ENCODE peak calls at places on chromosomes 5 and 9, in five cellular contexts. A is neural progenitor cell, S is pancreas, T is transverse colon, R is heart left ventricle. G is an unnamed sample.

GRCh38 chr5:3181641-3182040 is 414.0 kb upstream of the IRX1 start:
- DNase-seq in A (peak; percentile 74), S (no peak), T (no peak), R (no peak), G (no peak)

GRCh38 chr9:83505282-83505681 is 32.9 kb downstream of the FRMD3 start:
- DNase-seq in A (peak; percentile 28), S (no peak), T (no peak), R (no peak), G (no peak)

GRCh38 chr5:136035837-136036236 is 7.0 kb downstream of the TGFBI start:
- DNase-seq in A (no peak), S (no peak), T (no peak), R (no peak), G (no peak)

GRCh38 chr5:42840842-42841574 is 29.3 kb upstream of the SELENOP start:
- DNase-seq in A (no peak), S (no peak), T (no peak), R (no peak), G (no peak)

GRCh38 chr5:141823056-141823455 is 55.2 kb downstream of the PCDH1 start:
- DNase-seq in A (no peak), S (no peak), T (no peak), R (no peak), G (no peak)

GRCh38 chr9:14674630-14675029 is 18.6 kb downstream of the ZDHHC21 start:
- DNase-seq in A (no peak), S (no peak), T (no peak), R (no peak), G (no peak)

GRCh38 chr9:124455820-124456219 is 5.6 kb downstream of the ADGRD2 start:
- DNase-seq in A (no peak), S (no peak), T (no peak), R (no peak), G (no peak)

GRCh38 chr9:33765411-33765810 is 29.9 kb upstream of the PRSS3 start:
- DNase-seq in A (no peak), S (no peak), T (no peak), R (no peak), G (no peak)

GRCh38 chr9:95025213-95026170 is 292.0 kb downstream of the FANCC start:
- DNase-seq in A (peak; percentile 31), S (peak; percentile 85), T (peak; percentile 62), R (peak; percentile 83), G (peak; percentile 68)

GRCh38 chr5:148697177-148697820 is 43.0 kb upstream of the HTR4 start:
- DNase-seq in A (no peak), S (no peak), T (no peak), R (no peak), G (no peak)

GRCh38 chr9:112029921-112030444 is 133.4 kb downstream of the UGCG start:
- DNase-seq in A (peak; percentile 19), S (no peak), T (no peak), R (no peak), G (no peak)

GRCh38 chr9:37105169-37105750 is 15.1 kb upstream of the ZCCHC7 start:
- DNase-seq in A (no peak), S (no peak), T (no peak), R (no peak), G (no peak)

GRCh38 chr5:2136728-2137333 is 254.1 kb upstream of the IRX4 start:
- DNase-seq in A (no peak), S (no peak), T (no peak), R (no peak), G (no peak)

GRCh38 chr5:177313561-177314259 is 2.0 kb upstream of the MXD3 start:
- DNase-seq in A (no peak), S (no peak), T (no peak), R (no peak), G (no peak)

GRCh38 chr9:97636903-97637302 is 3.3 kb downstream of the NCBP1 start:
- DNase-seq in A (no peak), S (no peak), T (no peak), R (no peak), G (no peak)

GRCh38 chr5:57066921-57067914 is 106.6 kb upstream of the GPBP1 start:
- DNase-seq in A (no peak), S (no peak), T (no peak), R (no peak), G (no peak)

GRCh38 chr9:80218336-80218735 is 646.6 kb downstream of the TLE4 start:
- DNase-seq in A (no peak), S (no peak), T (no peak), R (no peak), G (no peak)

GRCh38 chr5:172437445-172438303 is 16.7 kb downstream of the SH3PXD2B start:
- DNase-seq in A (no peak), S (peak; percentile 75), T (peak; percentile 48), R (peak; percentile 84), G (peak; percentile 74)

GRCh38 chr5:118033686-118034338 is 954.5 kb downstream of the DTWD2 start:
- DNase-seq in A (no peak), S (peak; percentile 20), T (no peak), R (no peak), G (no peak)

GRCh38 chr9:112378441-112379176 is 1.3 kb upstream of the HSDL2 start:
- DNase-seq in A (no peak), S (no peak), T (peak; percentile 40), R (no peak), G (peak; percentile 53)

GRCh38 chr9:2083552-2083951 is 68.4 kb downstream of the SMARCA2 start:
- DNase-seq in A (no peak), S (no peak), T (no peak), R (no peak), G (no peak)

GRCh38 chr9:120730661-120731514 is 16.6 kb upstream of the MEGF9 start:
- DNase-seq in A (peak; percentile 75), S (no peak), T (no peak), R (no peak), G (peak; percentile 24)

GRCh38 chr5:176560364-176560763 is 11.2 kb downstream of the CDHR2 start:
- DNase-seq in A (no peak), S (no peak), T (no peak), R (no peak), G (no peak)

GRCh38 chr5:116806879-116807278 is 232.3 kb upstream of the SEMA6A start:
- DNase-seq in A (no peak), S (no peak), T (no peak), R (no peak), G (no peak)

GRCh38 chr5:35438786-35439185 is 178.9 kb upstream of the SPEF2 start:
- DNase-seq in A (no peak), S (no peak), T (no peak), R (no peak), G (no peak)

GRCh38 chr9:73116030-73116429 is 35.6 kb upstream of the ANXA1 start:
- DNase-seq in A (no peak), S (no peak), T (no peak), R (no peak), G (no peak)

GRCh38 chr5:120449501-120449900 is 14.6 kb upstream of the PRR16 start:
- DNase-seq in A (no peak), S (no peak), T (no peak), R (no peak), G (no peak)

GRCh38 chr5:16702964-16703363 is 86.2 kb upstream of the RETREG1 start:
- DNase-seq in A (peak; percentile 48), S (no peak), T (no peak), R (no peak), G (no peak)
- H3K27ac ChIP-seq in A (peak overlapping the region; percentile 94), S (no peak overlapping the region), T (no peak overlapping the region), R (no peak overlapping the region), G (no peak overlapping the region)

DNA sequence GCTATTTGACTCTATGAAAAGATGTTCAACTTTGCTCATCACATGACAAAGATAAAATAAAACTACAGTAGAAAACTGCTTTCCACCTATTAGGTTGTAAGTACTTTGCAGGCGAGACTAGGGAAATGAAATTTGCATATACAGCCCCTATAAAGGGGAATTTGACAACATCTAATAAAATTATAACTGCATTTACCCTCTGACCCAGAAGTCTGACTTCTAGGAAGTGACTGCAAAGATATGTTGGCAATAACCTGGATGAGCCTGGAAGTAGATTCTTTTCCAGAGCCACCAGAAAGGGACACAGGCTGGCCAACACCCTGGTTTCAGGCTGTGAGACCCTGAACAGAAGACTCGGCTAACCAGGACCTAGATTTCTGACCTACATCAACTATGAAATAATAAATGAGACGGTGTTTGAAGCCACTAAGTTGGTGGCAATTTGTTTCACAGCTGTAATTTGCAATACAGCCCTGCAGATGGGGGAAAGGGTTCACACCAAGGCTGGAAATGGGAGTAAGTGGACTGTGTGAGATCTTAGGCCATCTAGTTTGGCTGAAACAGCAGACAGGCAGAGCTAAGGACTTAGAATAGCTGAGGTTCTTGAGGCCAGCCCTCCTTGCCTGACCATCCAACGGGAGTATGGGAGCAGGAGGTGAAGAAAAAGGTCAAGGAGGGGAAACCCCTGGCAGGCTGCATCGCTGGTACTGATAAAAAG is 106.6 kb downstream of the SIL1 start:
- DNase-seq in A (peak; percentile 18), S (no peak), T (peak; percentile 17), R (no peak), G (no peak)
- TF ChIP-seq CTCF in A (peak; percentile 12), S (no peak), T (peak; percentile 33), R (peak; percentile 42), G (peak; percentile 37)

DNA sequence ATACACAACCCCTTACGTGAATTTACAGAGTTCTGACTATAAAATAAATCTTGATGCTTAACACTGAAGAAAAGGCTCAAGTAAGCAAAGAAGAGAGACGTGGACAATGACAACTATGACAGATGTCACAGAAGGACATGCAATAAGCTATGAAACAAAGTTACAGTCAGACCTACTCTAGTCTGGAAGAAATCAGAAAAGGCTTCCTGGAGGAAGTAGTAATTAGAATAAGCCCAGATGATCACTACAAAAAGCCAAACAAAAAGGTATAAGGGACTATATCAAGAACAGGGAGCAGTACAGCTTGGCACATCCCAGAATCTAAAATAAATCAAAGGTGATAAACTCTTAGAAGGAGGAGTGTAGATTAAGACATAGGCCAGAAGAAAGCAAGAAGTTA is 6.3 kb downstream of the FNIP1 start:
- DNase-seq in A (no peak), S (no peak), T (no peak), R (no peak), G (no peak)
- H3K4me1 ChIP-seq in A (peaks cover 13% of the 10 kb centered on the region), S (peaks cover 25% of the 10 kb centered on the region), T (peaks cover 13% of the 10 kb centered on the region), R (peaks cover 73% of the 10 kb centered on the region), G (peaks cover 78% of the 10 kb centered on the region)

GRCh38 chr5:138699482-138699881 is 53.7 kb upstream of the CTNNA1 start:
- DNase-seq in A (no peak), S (no peak), T (no peak), R (no peak), G (no peak)

GRCh38 chr5:138695781-138696180 is 57.4 kb upstream of the CTNNA1 start:
- DNase-seq in A (no peak), S (no peak), T (no peak), R (no peak), G (no peak)

GRCh38 chr5:138698713-138699112 is 54.5 kb upstream of the CTNNA1 start:
- DNase-seq in A (no peak), S (no peak), T (no peak), R (no peak), G (no peak)

GRCh38 chr5:138696501-138696900 is 56.7 kb upstream of the CTNNA1 start:
- DNase-seq in A (no peak), S (no peak), T (no peak), R (no peak), G (no peak)

DNA sequence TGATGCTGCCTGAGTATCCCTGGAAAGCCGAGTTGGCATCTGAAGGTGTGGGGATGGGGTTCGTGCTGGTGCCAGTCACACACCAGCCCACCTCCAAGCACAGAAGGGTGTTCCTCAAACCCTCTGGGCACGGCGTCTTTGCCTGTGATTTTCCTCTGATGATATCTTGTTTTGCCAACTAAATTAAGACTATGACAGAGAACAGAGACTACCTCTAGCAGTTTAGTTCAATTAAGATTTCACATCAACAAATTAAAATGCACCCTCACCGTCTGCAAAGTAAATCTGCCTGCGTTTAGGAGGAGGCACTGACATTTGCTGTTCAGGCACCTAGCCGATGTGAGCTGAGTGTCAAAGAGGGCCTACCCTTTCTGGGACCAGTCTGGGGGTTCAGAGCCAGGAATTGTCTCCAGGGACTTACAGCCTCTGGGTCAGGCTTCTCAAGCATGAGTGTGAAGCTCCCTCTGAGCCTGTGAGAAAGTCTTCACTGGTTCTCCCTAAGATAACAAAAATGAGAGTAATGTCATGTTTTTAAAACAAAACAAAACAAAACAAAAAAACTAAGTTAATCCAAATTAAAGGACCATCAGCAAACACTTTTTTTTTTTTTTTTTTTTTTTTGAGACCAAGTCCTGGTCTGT is 55.4 kb upstream of the CTNNA1 start:
- DNase-seq in A (no peak), S (no peak), T (no peak), R (no peak), G (no peak)
- H3K27ac ChIP-seq in A (no peak overlapping the region), S (no peak overlapping the region), T (no peak overlapping the region), R (no peak overlapping the region), G (no peak overlapping the region)